ENCODE peak calls at places on chromosome 2, in nine cellular contexts. One of them, this sample, is unnamed.

GRCh38 chr2:231632559-231633142 is 40.0 kb downstream of the TEX44 start:
- DNase-seq in stimulated activated CD4-positive, alpha-beta T cell treated with anti-CD3 and anti-CD28 coated beads, Interleukin-12 subunit alpha, Interleukin-12 subunit beta, amount 100 ng/mL, for 48 hours: no peak
- DNase-seq in KBM-7: no peak
- DNase-seq in activated gamma-delta T cell treated with anti-CD3 and anti-CD28 coated beads, Interleukin-2, amount 50 U/mL, for 16 hours: no peak
- DNase-seq in A673: no peak
- DNase-seq in choroid plexus epithelial cell: peak
- DNase-seq in coronary artery: no peak
- DNase-seq in hypothalamus: no peak
- DNase-seq in MV-4-11: no peak
- DNase-seq in this sample: no peak

GRCh38 chr2:29367986-29368677 is 252.9 kb downstream of the CLIP4 start:
- DNase-seq in MV-4-11: no peak
- DNase-seq in hypothalamus: no peak
- DNase-seq in A673: no peak
- DNase-seq in coronary artery: no peak
- DNase-seq in KBM-7: no peak
- DNase-seq in stimulated activated CD4-positive, alpha-beta T cell treated with anti-CD3 and anti-CD28 coated beads, Interleukin-12 subunit alpha, Interleukin-12 subunit beta, amount 100 ng/mL, for 48 hours: no peak
- DNase-seq in choroid plexus epithelial cell: peak
- DNase-seq in activated gamma-delta T cell treated with anti-CD3 and anti-CD28 coated beads, Interleukin-2, amount 50 U/mL, for 16 hours: no peak
- DNase-seq in this sample: no peak

GRCh38 chr2:161681043-161681442 is 56.8 kb downstream of the SLC4A10 start:
- DNase-seq in coronary artery: no peak
- DNase-seq in choroid plexus epithelial cell: peak
- DNase-seq in stimulated activated CD4-positive, alpha-beta T cell treated with anti-CD3 and anti-CD28 coated beads, Interleukin-12 subunit alpha, Interleukin-12 subunit beta, amount 100 ng/mL, for 48 hours: no peak
- DNase-seq in KBM-7: no peak
- DNase-seq in hypothalamus: no peak
- DNase-seq in A673: peak
- DNase-seq in activated gamma-delta T cell treated with anti-CD3 and anti-CD28 coated beads, Interleukin-2, amount 50 U/mL, for 16 hours: no peak
- DNase-seq in MV-4-11: no peak
- DNase-seq in this sample: no peak

GRCh38 chr2:8684421-8684884 is 2.6 kb downstream of the ID2 start:
- DNase-seq in A673: peak
- DNase-seq in stimulated activated CD4-positive, alpha-beta T cell treated with anti-CD3 and anti-CD28 coated beads, Interleukin-12 subunit alpha, Interleukin-12 subunit beta, amount 100 ng/mL, for 48 hours: no peak
- DNase-seq in hypothalamus: peak
- DNase-seq in coronary artery: peak
- DNase-seq in activated gamma-delta T cell treated with anti-CD3 and anti-CD28 coated beads, Interleukin-2, amount 50 U/mL, for 16 hours: peak
- DNase-seq in MV-4-11: no peak
- DNase-seq in choroid plexus epithelial cell: peak
- DNase-seq in KBM-7: peak
- DNase-seq in this sample: no peak

GRCh38 chr2:102848366-102848839 is 86.6 kb downstream of the TMEM182 start:
- DNase-seq in KBM-7: peak
- DNase-seq in choroid plexus epithelial cell: peak
- DNase-seq in coronary artery: no peak
- DNase-seq in stimulated activated CD4-positive, alpha-beta T cell treated with anti-CD3 and anti-CD28 coated beads, Interleukin-12 subunit alpha, Interleukin-12 subunit beta, amount 100 ng/mL, for 48 hours: no peak
- DNase-seq in activated gamma-delta T cell treated with anti-CD3 and anti-CD28 coated beads, Interleukin-2, amount 50 U/mL, for 16 hours: no peak
- DNase-seq in MV-4-11: peak
- DNase-seq in A673: peak
- DNase-seq in hypothalamus: peak
- DNase-seq in this sample: peak

GRCh38 chr2:76572981-76573380 is 862.3 kb upstream of the GCFC2 start:
- DNase-seq in MV-4-11: no peak
- DNase-seq in A673: no peak
- DNase-seq in stimulated activated CD4-positive, alpha-beta T cell treated with anti-CD3 and anti-CD28 coated beads, Interleukin-12 subunit alpha, Interleukin-12 subunit beta, amount 100 ng/mL, for 48 hours: no peak
- DNase-seq in KBM-7: no peak
- DNase-seq in choroid plexus epithelial cell: no peak
- DNase-seq in hypothalamus: no peak
- DNase-seq in coronary artery: no peak
- DNase-seq in activated gamma-delta T cell treated with anti-CD3 and anti-CD28 coated beads, Interleukin-2, amount 50 U/mL, for 16 hours: no peak
- DNase-seq in this sample: no peak

GRCh38 chr2:236711440-236711839 is 141.8 kb downstream of the ACKR3 start:
- DNase-seq in activated gamma-delta T cell treated with anti-CD3 and anti-CD28 coated beads, Interleukin-2, amount 50 U/mL, for 16 hours: no peak
- DNase-seq in KBM-7: no peak
- DNase-seq in hypothalamus: no peak
- DNase-seq in coronary artery: no peak
- DNase-seq in MV-4-11: peak
- DNase-seq in choroid plexus epithelial cell: peak
- DNase-seq in A673: no peak
- DNase-seq in stimulated activated CD4-positive, alpha-beta T cell treated with anti-CD3 and anti-CD28 coated beads, Interleukin-12 subunit alpha, Interleukin-12 subunit beta, amount 100 ng/mL, for 48 hours: no peak
- DNase-seq in this sample: no peak

GRCh38 chr2:28439763-28440162 is 47.1 kb downstream of the FOSL2 start:
- DNase-seq in coronary artery: no peak
- DNase-seq in stimulated activated CD4-positive, alpha-beta T cell treated with anti-CD3 and anti-CD28 coated beads, Interleukin-12 subunit alpha, Interleukin-12 subunit beta, amount 100 ng/mL, for 48 hours: no peak
- DNase-seq in MV-4-11: no peak
- DNase-seq in activated gamma-delta T cell treated with anti-CD3 and anti-CD28 coated beads, Interleukin-2, amount 50 U/mL, for 16 hours: no peak
- DNase-seq in hypothalamus: no peak
- DNase-seq in KBM-7: no peak
- DNase-seq in choroid plexus epithelial cell: no peak
- DNase-seq in A673: no peak
- DNase-seq in this sample: no peak

GRCh38 chr2:45849491-45850283 is 198.2 kb downstream of the PRKCE start:
- DNase-seq in hypothalamus: no peak
- DNase-seq in choroid plexus epithelial cell: peak
- DNase-seq in coronary artery: no peak
- DNase-seq in activated gamma-delta T cell treated with anti-CD3 and anti-CD28 coated beads, Interleukin-2, amount 50 U/mL, for 16 hours: no peak
- DNase-seq in KBM-7: no peak
- DNase-seq in MV-4-11: peak
- DNase-seq in A673: peak
- DNase-seq in stimulated activated CD4-positive, alpha-beta T cell treated with anti-CD3 and anti-CD28 coated beads, Interleukin-12 subunit alpha, Interleukin-12 subunit beta, amount 100 ng/mL, for 48 hours: no peak
- DNase-seq in this sample: no peak

GRCh38 chr2:41779873-41780272 is 267.9 kb upstream of the PKDCC start:
- DNase-seq in MV-4-11: no peak
- DNase-seq in A673: no peak
- DNase-seq in stimulated activated CD4-positive, alpha-beta T cell treated with anti-CD3 and anti-CD28 coated beads, Interleukin-12 subunit alpha, Interleukin-12 subunit beta, amount 100 ng/mL, for 48 hours: no peak
- DNase-seq in choroid plexus epithelial cell: peak
- DNase-seq in activated gamma-delta T cell treated with anti-CD3 and anti-CD28 coated beads, Interleukin-2, amount 50 U/mL, for 16 hours: no peak
- DNase-seq in KBM-7: no peak
- DNase-seq in coronary artery: no peak
- DNase-seq in hypothalamus: no peak
- DNase-seq in this sample: no peak

GRCh38 chr2:217838409-217838831 is 164.4 kb downstream of the TNS1 start:
- DNase-seq in activated gamma-delta T cell treated with anti-CD3 and anti-CD28 coated beads, Interleukin-2, amount 50 U/mL, for 16 hours: no peak
- DNase-seq in coronary artery: no peak
- DNase-seq in MV-4-11: no peak
- DNase-seq in stimulated activated CD4-positive, alpha-beta T cell treated with anti-CD3 and anti-CD28 coated beads, Interleukin-12 subunit alpha, Interleukin-12 subunit beta, amount 100 ng/mL, for 48 hours: no peak
- DNase-seq in A673: no peak
- DNase-seq in hypothalamus: peak
- DNase-seq in KBM-7: no peak
- DNase-seq in choroid plexus epithelial cell: no peak
- DNase-seq in this sample: no peak

GRCh38 chr2:233061007-233061590 is 957 bp downstream of the INPP5D start:
- DNase-seq in A673: no peak
- DNase-seq in stimulated activated CD4-positive, alpha-beta T cell treated with anti-CD3 and anti-CD28 coated beads, Interleukin-12 subunit alpha, Interleukin-12 subunit beta, amount 100 ng/mL, for 48 hours: no peak
- DNase-seq in KBM-7: peak
- DNase-seq in MV-4-11: peak
- DNase-seq in activated gamma-delta T cell treated with anti-CD3 and anti-CD28 coated beads, Interleukin-2, amount 50 U/mL, for 16 hours: no peak
- DNase-seq in coronary artery: peak
- DNase-seq in hypothalamus: no peak
- DNase-seq in choroid plexus epithelial cell: no peak
- DNase-seq in this sample: no peak

This sample was measured in mucosa of descending colon.